ENCODE peak calls at places on chromosomes 7 and 10, in nine cellular contexts. F is mesenchymal stem cell, L is transverse colon, V is left lung, O is AG04450, D is GM12865, E is IMR-90, X is GM06990, P is body of pancreas. M is an unnamed sample.

GRCh38 chr10:47308775-47309174 is 8.8 kb downstream of the GDF10 start:
- DNase-seq in V (peak), F (no peak), L (no peak), D (no peak), X (no peak), O (no peak), E (no peak), P (peak), M (no peak)

GRCh38 chr7:95435422-95435780 is 573 bp upstream of the PON2 start:
- DNase-seq in O (no peak), F (no peak), P (no peak), L (no peak), X (no peak), D (peak), V (no peak), E (no peak), M (no peak)

GRCh38 chr7:71131256-71131752 is 640 bp upstream of the GALNT17 start:
- DNase-seq in V (peak), X (peak), L (peak), E (no peak), O (no peak), F (no peak), P (peak), D (no peak), M (peak)

GRCh38 chr7:55309040-55309991 is 55.8 kb upstream of the LANCL2 start:
- DNase-seq in O (no peak), V (no peak), E (no peak), X (peak), D (peak), L (peak), P (peak), F (no peak), M (no peak)

GRCh38 chr7:66013938-66014337 is 31.9 kb upstream of the GUSB start:
- DNase-seq in L (peak), X (no peak), P (peak), D (peak), V (no peak), O (no peak), E (peak), F (peak), M (no peak)

GRCh38 chr7:101860316-101861222 is 43.1 kb downstream of the CUX1 start:
- DNase-seq in P (no peak), E (no peak), L (no peak), F (no peak), X (no peak), V (no peak), O (no peak), D (no peak), M (no peak)

GRCh38 chr7:91465595-91466061 is 201.4 kb downstream of the FZD1 start:
- DNase-seq in L (no peak), E (no peak), P (no peak), X (no peak), D (no peak), O (no peak), V (no peak), F (no peak), M (no peak)

GRCh38 chr10:132961-133898 is 2.0 kb upstream of the ZMYND11 start:
- DNase-seq in P (no peak), O (no peak), L (no peak), F (peak), D (no peak), E (peak), X (no peak), V (no peak), M (no peak)

GRCh38 chr7:140364819-140365218 is 33.5 kb downstream of the SLC37A3 start:
- DNase-seq in E (no peak), L (no peak), D (no peak), F (no peak), P (no peak), V (no peak), O (no peak), X (no peak), M (no peak)

GRCh38 chr10:107264742-107265141 is 100.2 kb upstream of the SORCS1 start:
- DNase-seq in E (no peak), X (no peak), F (no peak), L (no peak), O (no peak), V (no peak), D (peak), P (no peak), M (no peak)

GRCh38 chr10:118668228-118668952 is 72.9 kb upstream of the PRLHR start:
- DNase-seq in D (no peak), O (no peak), P (no peak), L (no peak), E (no peak), F (no peak), X (no peak), V (no peak), M (no peak)

GRCh38 chr10:93790454-93790853 is 32.7 kb downstream of the LGI1 start:
- DNase-seq in D (no peak), X (no peak), O (no peak), E (no peak), F (peak), L (no peak), P (no peak), V (no peak), M (no peak)

GRCh38 chr7:801940-802364 is 30.3 kb upstream of the SUN1 start:
- DNase-seq in X (no peak), E (no peak), F (no peak), V (no peak), L (peak), D (no peak), O (no peak), P (peak), M (peak)

GRCh38 chr7:139674752-139675126 is 103.1 kb downstream of the HIPK2 start:
- DNase-seq in D (no peak), P (no peak), V (no peak), X (no peak), O (no peak), E (no peak), F (no peak), L (no peak), M (no peak)

GRCh38 chr10:124727389-124727960 is 16.7 kb downstream of the FAM53B start:
- DNase-seq in E (no peak), F (no peak), O (no peak), D (no peak), V (no peak), X (no peak), L (peak), P (no peak), M (no peak)

GRCh38 chr10:50600831-50601466 is 22.8 kb downstream of the SGMS1 start:
- DNase-seq in D (peak), V (no peak), P (no peak), O (no peak), X (no peak), L (no peak), F (peak), E (peak), M (no peak)

GRCh38 chr10:27285093-27285492 is 44.5 kb upstream of the ACBD5 start:
- DNase-seq in X (no peak), D (peak), V (no peak), L (no peak), O (no peak), F (peak), E (peak), P (peak), M (no peak)

GRCh38 chr10:12834116-12834515 is 167.4 kb downstream of the CCDC3 start:
- DNase-seq in O (no peak), P (no peak), V (no peak), E (no peak), F (no peak), X (no peak), D (no peak), L (no peak), M (no peak)

GRCh38 chr7:13496971-13497370 is 492.5 kb downstream of the ETV1 start:
- DNase-seq in P (no peak), E (no peak), D (no peak), L (no peak), F (peak), O (no peak), V (no peak), X (no peak), M (no peak)

GRCh38 chr7:39609462-39610149 is 13.8 kb upstream of the RALA start:
- DNase-seq in L (no peak), O (no peak), X (peak), V (peak), P (no peak), F (no peak), E (no peak), D (peak), M (no peak)

GRCh38 chr7:95342642-95343252 is 18.4 kb upstream of the PON1 start:
- DNase-seq in E (no peak), D (no peak), V (no peak), P (no peak), X (no peak), L (no peak), F (no peak), O (no peak), M (no peak)

GRCh38 chr7:33862946-33863814 is 42.2 kb upstream of the BMPER start:
- DNase-seq in D (no peak), X (no peak), V (no peak), E (no peak), P (no peak), L (no peak), F (no peak), O (no peak), M (no peak)

GRCh38 chr7:42945821-42946615 is 13.8 kb downstream of the MRPL32 start:
- DNase-seq in L (no peak), X (peak), V (peak), E (no peak), F (peak), P (no peak), O (no peak), D (peak), M (no peak)

GRCh38 chr10:77726732-77727131 is 89.1 kb upstream of the KCNMA1 start:
- DNase-seq in X (no peak), L (no peak), V (no peak), P (no peak), O (no peak), D (no peak), E (no peak), F (no peak), M (no peak)

GRCh38 chr10:119466076-119466475 is 76.4 kb downstream of the RGS10 start:
- DNase-seq in P (no peak), D (no peak), F (no peak), L (no peak), V (no peak), E (no peak), O (no peak), X (no peak), M (no peak)

GRCh38 chr7:70595741-70596574 is 536.0 kb upstream of the GALNT17 start:
- DNase-seq in O (no peak), E (no peak), P (peak), V (peak), L (peak), F (no peak), X (peak), D (peak), M (no peak)

GRCh38 chr7:51340029-51340838 is 23.6 kb upstream of the COBL start:
- DNase-seq in O (no peak), L (no peak), F (no peak), V (no peak), E (no peak), P (peak), X (no peak), D (no peak), M (no peak)

GRCh38 chr10:130720235-130720634 is 584.0 kb downstream of the GLRX3 start:
- DNase-seq in F (no peak), L (no peak), E (no peak), X (no peak), D (no peak), V (no peak), P (no peak), O (no peak), M (no peak)

GRCh38 chr10:46234431-46235060 is 52.3 kb upstream of the ANTXRL start:
- DNase-seq in F (no peak), E (no peak), P (no peak), D (no peak), O (no peak), V (peak), X (no peak), L (no peak), M (peak)

GRCh38 chr7:33108591-33108930 is 643 bp downstream of the RP9 start:
- DNase-seq in E (no peak), V (no peak), O (no peak), F (no peak), X (no peak), L (peak), P (no peak), D (peak), M (no peak)

GRCh38 chr10:123269675-123270074 is 115.5 kb downstream of the BUB3 start:
- DNase-seq in O (no peak), P (no peak), L (no peak), F (no peak), V (no peak), X (no peak), E (no peak), D (no peak), M (no peak)

GRCh38 chr10:63758080-63758479 is 236.9 kb downstream of the REEP3 start:
- DNase-seq in P (no peak), D (no peak), X (no peak), E (peak), F (no peak), L (no peak), V (no peak), O (no peak), M (no peak)

GRCh38 chr10:18142151-18142550 is 1.9 kb downstream of the CACNB2 start:
- DNase-seq in O (no peak), D (no peak), P (no peak), F (no peak), L (no peak), X (no peak), E (no peak), V (no peak), M (no peak)

GRCh38 chr10:123143162-123143824 is 4.6 kb upstream of the HMX2 start:
- DNase-seq in V (peak), L (no peak), E (no peak), D (no peak), O (no peak), P (no peak), X (no peak), F (no peak), M (no peak)

GRCh38 chr7:80563561-80564327 is 51.9 kb upstream of the GNAT3 start:
- DNase-seq in X (no peak), F (no peak), O (no peak), E (no peak), P (no peak), D (no peak), L (no peak), V (no peak), M (no peak)

GRCh38 chr7:150566572-150566971 is 618 bp upstream of the GIMAP4 start:
- DNase-seq in E (no peak), P (no peak), V (no peak), D (no peak), F (no peak), O (no peak), X (no peak), L (no peak), M (no peak)
- H3K4me3 ChIP-seq in E (no peak), P (no peak), V (no peak), D (no peak), F (no peak), O (no peak), X (no peak), L (no peak), M (no peak)

DNA sequence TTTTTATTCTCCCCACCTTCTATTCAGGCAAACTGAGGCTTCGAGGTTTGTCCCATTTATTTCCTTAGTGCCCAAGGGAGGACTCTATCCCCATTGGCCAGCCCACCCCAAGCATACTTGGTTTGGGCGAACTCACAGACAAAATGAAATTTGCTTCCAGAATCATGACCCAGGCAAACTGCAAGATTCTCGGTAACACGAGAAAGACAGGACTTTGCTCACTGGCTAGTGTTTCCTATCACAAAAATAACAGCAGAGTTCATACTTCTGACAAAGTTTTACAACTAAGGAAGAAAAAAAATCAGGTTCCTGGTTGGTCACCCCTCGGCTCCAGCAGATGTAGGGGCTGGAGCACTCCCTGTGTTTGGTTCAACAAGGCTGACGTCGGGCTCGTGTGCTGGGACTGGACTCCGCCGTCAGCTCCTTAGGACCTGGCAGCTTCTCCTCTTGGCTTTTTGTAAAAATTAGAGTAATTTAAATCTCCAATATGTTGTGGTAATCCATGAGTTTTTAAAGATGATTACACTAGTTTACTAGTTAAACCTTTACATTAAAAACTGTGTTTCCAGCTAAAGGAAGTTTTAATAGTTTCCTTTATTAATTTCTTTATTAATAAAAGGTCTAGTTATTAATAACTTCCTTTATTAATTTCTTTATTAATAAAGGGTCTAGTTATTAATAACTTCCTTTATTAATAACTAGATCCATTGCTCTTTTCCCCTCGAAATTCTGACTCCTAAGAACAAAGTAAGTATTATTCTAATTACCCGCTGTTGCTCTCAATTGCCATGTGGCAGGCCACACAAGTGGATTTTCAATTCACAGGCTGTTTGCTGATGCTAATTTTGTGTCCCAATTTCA is 115.6 kb upstream of the RNF32 start:
- DNase-seq in L (no peak), O (no peak), X (no peak), F (no peak), P (no peak), E (no peak), V (no peak), D (no peak), M (no peak)
- H3K4me3 ChIP-seq in L (no peak), O (no peak), X (no peak), F (no peak), P (no peak), E (no peak), V (no peak), D (no peak), M (no peak)

DNA sequence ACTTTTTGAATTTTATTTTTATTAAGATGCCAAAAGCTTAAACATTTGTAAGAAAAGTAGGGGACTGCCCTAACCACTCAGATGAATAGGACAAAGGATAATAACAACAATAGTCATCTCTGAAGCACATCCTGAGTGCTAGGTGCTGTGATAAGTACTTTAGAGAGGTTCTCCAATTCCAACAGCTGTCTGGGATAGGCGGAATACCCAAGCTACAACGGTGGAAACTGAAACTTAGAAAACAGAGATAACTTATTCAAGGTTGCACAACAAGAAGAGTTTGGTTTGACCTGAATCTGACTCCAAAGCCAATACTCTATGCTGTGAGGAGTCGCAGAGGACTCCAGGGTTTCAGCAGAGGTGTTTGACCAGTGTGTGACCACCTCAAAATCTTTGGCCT is 2.0 kb downstream of the RTKN2 start:
- DNase-seq in V (no peak), P (no peak), L (no peak), E (no peak), O (no peak), D (no peak), X (no peak), F (no peak), M (no peak)
- H3K4me3 ChIP-seq in V (no peak), P (no peak), L (no peak), E (no peak), O (no peak), D (no peak), X (no peak), F (no peak), M (no peak)

GRCh38 chr10:97774811-97775294 is 3.1 kb upstream of the SFRP5 start:
- DNase-seq in D (no peak), O (no peak), P (peak), F (no peak), E (no peak), L (no peak), V (peak), X (no peak), M (no peak)

GRCh38 chr10:97771055-97771811 is 566 bp downstream of the SFRP5 start:
- DNase-seq in D (peak), P (peak), O (no peak), F (peak), X (peak), L (no peak), V (peak), E (peak), M (no peak)

GRCh38 chr10:97773096-97773495 is 1.3 kb upstream of the SFRP5 start:
- DNase-seq in V (no peak), E (no peak), L (no peak), O (no peak), D (no peak), X (no peak), F (no peak), P (no peak), M (no peak)

GRCh38 chr10:97770265-97770664 is 1.5 kb downstream of the SFRP5 start:
- DNase-seq in X (no peak), L (no peak), P (no peak), D (no peak), E (no peak), F (no peak), O (no peak), V (peak), M (no peak)

DNA sequence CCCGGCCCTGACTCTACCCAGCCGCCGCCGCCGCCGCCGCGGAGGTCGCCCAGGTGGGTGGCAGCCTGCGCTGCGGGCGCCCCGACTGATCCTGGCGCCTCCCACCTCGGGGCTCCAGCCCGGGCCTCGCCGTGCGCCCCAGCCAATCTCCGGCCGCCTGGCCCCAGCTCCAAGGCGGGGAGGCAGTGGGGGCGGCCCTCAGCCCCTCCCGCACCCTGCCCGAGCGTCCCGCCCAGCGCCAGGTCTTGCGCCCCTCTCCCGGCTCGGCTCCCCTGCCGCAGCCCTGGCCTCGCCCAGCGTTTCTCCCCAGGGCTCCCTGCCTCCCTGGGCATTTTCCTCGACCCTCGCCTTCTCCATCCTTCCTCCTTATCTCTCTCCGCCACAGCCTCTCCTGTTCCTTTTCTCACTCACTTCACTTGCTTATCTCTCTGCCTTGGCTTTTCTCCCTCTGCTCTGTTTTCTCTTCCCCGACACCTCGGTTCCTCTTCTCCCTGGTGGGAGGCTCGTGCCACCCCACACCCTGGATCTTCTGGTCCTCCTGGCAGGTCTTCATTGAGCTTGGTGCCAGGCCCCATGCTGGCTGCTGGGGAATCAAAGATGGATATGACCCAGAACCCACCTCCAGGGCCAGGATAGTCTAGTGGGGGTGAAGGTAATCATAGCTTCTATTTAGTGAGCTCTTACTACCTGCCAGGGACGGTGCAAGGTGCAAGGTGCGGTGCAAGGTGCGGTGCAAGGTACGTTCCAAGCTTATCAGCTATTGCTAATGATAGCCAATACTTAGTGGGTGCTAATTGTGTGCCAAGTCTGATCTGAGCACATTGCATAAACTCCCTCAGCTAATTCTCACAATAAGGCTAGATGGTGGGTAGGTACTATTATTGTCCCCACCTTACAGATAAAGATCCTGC is at the start of gene SFRP5:
- DNase-seq in O (no peak), E (no peak), D (no peak), L (no peak), P (peak), V (peak), F (no peak), X (no peak), M (no peak)
- H3K4me3 ChIP-seq in O (peak), E (peak), D (no peak), L (peak), P (peak), V (no peak), F (peak), X (no peak), M (peak)

GRCh38 chr7:50227623-50228618 is 76.6 kb upstream of the IKZF1 start:
- DNase-seq in E (no peak), L (no peak), D (no peak), V (no peak), X (no peak), O (no peak), F (no peak), P (no peak), M (peak)
- H3K4me3 ChIP-seq in E (no peak), L (no peak), D (no peak), V (no peak), X (no peak), O (no peak), F (no peak), P (no peak), M (no peak)